ENCODE peak calls at places on chromosomes 4 and X, in seven cellular contexts. K, C, B, I, E, V and O are unnamed samples.
A peak's percentile ranks its signal among the peaks of the same experiment; 100 is the strongest.

GRCh38 chr4:127139788-127140286 is 492.9 kb upstream of the INTU start:
- DNase-seq in I (no peak), V (no peak), K (no peak), B (no peak), C (no peak), E (no peak), O (no peak)

GRCh38 chr4:82431026-82431745 is 796 bp downstream of the ENOPH1 start:
- DNase-seq in E (peak; percentile 57), B (no peak), K (no peak), V (no peak), C (peak; percentile 40), I (peak; percentile 64), O (peak; percentile 71)

GRCh38 chr4:137253949-137254348 is 278.3 kb downstream of the PCDH18 start:
- DNase-seq in V (no peak), I (no peak), B (peak; percentile 22), C (no peak), E (no peak), K (no peak), O (no peak)

GRCh38 chr4:153465922-153466636 is at the start of gene TMEM131L:
- DNase-seq in B (no peak), C (peak; percentile 78), E (peak; percentile 60), I (peak; percentile 70), K (no peak), V (peak; percentile 67), O (peak; percentile 83)

GRCh38 chrX:149641832-149642231 is 10.2 kb upstream of the TMEM185A start:
- DNase-seq in B (no peak), C (no peak), E (no peak), V (no peak), K (no peak), I (no peak), O (no peak)

GRCh38 chr4:112717856-112718255 is 80.9 kb downstream of the LARP7 start:
- DNase-seq in V (no peak), C (no peak), I (no peak), B (no peak), K (no peak), E (no peak), O (no peak)

GRCh38 chr4:7224878-7225533 is 32.7 kb downstream of the SORCS2 start:
- DNase-seq in K (no peak), V (no peak), B (no peak), I (no peak), C (no peak), E (no peak), O (no peak)

GRCh38 chr4:89929425-89930272 is 35.0 kb downstream of the MMRN1 start:
- DNase-seq in E (no peak), V (no peak), I (no peak), K (no peak), B (no peak), C (no peak), O (no peak)

GRCh38 chr4:34105311-34105710 is 2139.0 kb downstream of the ARAP2 start:
- DNase-seq in K (no peak), E (no peak), C (no peak), B (no peak), V (no peak), I (no peak), O (no peak)

GRCh38 chr4:33924239-33924638 is 2320.1 kb downstream of the ARAP2 start:
- DNase-seq in I (peak; percentile 10), V (no peak), C (no peak), E (peak; percentile 51), B (peak; percentile 9), K (no peak), O (no peak)

GRCh38 chr4:39942507-39942906 is 35.2 kb downstream of the PDS5A start:
- DNase-seq in K (no peak), E (no peak), B (no peak), V (no peak), C (no peak), I (no peak), O (no peak)

GRCh38 chr4:153962311-153963039 is 173.6 kb upstream of the SFRP2 start:
- DNase-seq in I (no peak), E (no peak), K (no peak), C (no peak), B (no peak), V (no peak), O (no peak)

GRCh38 chr4:153207561-153207960 is 3.3 kb downstream of the TRIM2 start:
- DNase-seq in K (no peak), V (no peak), C (no peak), I (no peak), B (no peak), E (peak; percentile 58), O (no peak)

GRCh38 chrX:130055103-130055502 is 55.2 kb downstream of the ELF4 start:
- DNase-seq in V (peak; percentile 27), E (no peak), B (peak; percentile 33), I (no peak), C (no peak), K (no peak), O (no peak)

GRCh38 chr4:59925290-59925689 is 1274.8 kb upstream of the ADGRL3 start:
- DNase-seq in I (no peak), B (no peak), E (no peak), V (no peak), C (no peak), K (no peak), O (no peak)

GRCh38 chr4:42391981-42392380 is 5.3 kb upstream of the SHISA3 start:
- DNase-seq in V (no peak), B (no peak), E (peak; percentile 41), I (no peak), C (no peak), K (no peak), O (no peak)

GRCh38 chrX:68693481-68694410 is 46.3 kb downstream of the STARD8 start:
- DNase-seq in V (peak; percentile 76), I (no peak), C (peak; percentile 84), E (peak; percentile 68), K (peak; percentile 35), B (no peak), O (peak; percentile 52)

GRCh38 chr4:98293089-98293887 is 32.1 kb downstream of the RAP1GDS1 start:
- DNase-seq in K (no peak), V (no peak), B (no peak), E (no peak), I (no peak), C (no peak), O (no peak)

GRCh38 chr4:112514079-112514448 is 1.9 kb downstream of the NEUROG2 start:
- DNase-seq in E (no peak), V (no peak), B (no peak), I (no peak), C (no peak), K (no peak), O (no peak)

GRCh38 chr4:80184791-80185756 is 12.2 kb upstream of the PRDM8 start:
- DNase-seq in E (no peak), B (no peak), V (peak; percentile 28), C (no peak), K (no peak), I (no peak), O (peak; percentile 56)

GRCh38 chrX:134999469-134999868 is 8.7 kb downstream of the SMIM10 start:
- DNase-seq in K (no peak), B (no peak), C (no peak), E (no peak), V (no peak), I (no peak), O (no peak)

DNA sequence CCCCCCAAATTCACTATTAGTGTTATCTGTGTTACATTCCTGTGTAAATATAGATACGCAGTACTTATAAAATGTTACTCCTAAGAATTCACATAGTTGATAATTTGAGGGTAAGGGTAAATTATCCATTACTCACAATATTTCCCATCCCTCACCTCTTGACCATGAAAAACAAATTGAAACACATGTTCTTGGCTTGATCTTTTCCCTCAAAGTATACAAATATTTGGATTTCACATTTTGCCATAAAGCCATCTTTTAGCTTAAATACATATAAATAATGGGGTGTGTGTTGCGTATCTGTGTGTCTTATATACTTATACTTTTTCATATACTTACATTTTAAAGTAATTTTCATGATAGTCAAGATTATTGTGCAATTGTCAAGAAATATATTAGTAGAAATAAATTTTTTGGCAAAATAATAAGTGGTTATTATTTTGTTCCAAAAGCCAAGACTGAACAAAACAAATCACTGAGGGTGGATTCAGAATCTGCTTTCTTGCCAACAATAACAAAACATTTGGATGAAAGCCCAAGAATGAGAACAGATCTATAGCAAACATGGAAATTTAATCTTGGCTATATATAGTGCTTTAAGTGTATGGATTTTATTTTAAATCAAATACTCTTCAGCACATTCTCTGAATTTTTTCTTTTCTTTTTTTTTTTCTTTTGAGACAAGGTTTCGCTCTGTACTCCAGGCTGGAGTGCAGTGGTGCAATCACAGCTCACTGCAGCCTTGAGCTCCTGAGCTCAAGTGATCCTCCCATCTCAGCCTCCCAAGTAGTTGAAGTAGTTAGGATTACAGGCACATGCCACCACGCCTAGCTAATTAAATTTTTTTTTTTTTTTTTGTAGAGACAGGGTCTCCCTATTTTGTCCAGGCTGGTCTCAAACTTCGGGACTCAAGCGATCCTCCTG is 48.5 kb upstream of the PRSS48 start:
- DNase-seq in B (no peak), C (no peak), I (no peak), K (no peak), V (no peak), E (no peak), O (no peak)
- H3K4me3 ChIP-seq in B (no peak overlapping the region), C (no peak overlapping the region), I (no peak overlapping the region), K (peak overlapping the region; percentile 56), V (peak overlapping the region; percentile 49), E (no peak overlapping the region), O (no peak overlapping the region)

DNA sequence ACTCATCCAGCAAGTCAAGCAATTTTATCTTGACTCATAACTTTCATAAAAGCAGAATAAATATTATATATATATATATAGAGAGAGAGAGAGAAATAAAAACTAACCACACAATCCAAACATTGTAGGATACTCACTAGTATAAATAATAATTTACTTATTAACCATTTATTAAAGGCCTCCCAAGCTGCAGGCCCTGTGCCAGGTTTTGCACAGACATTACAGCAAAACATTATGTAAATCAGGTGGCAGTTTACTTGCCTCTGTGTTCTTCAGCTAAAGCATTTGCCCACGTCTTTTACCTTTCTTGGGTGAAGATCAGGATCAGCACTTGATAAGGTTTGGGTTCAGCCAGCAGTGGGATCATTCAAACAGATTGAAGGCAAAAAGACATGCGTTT is 75.6 kb downstream of the CLDN22 start:
- DNase-seq in C (no peak), E (no peak), I (no peak), V (no peak), B (no peak), K (no peak), O (no peak)
- H3K36me3 ChIP-seq in C (peaks cover 8% of the 10 kb centered on the region), E (peaks cover 6% of the 10 kb centered on the region), I (no peaks in the 10 kb centered on the region), V (peaks cover 30% of the 10 kb centered on the region), B (peaks cover 3% of the 10 kb centered on the region), K (peaks cover 18% of the 10 kb centered on the region), O (no peaks in the 10 kb centered on the region)

GRCh38 chr4:143558823-143559756 is 45.6 kb downstream of the SMARCA5 start:
- DNase-seq in C (peak; percentile 80), B (peak; percentile 13), K (no peak), V (peak; percentile 44), I (peak; percentile 63), E (peak; percentile 85), O (peak; percentile 82)
- H3K4me3 ChIP-seq in C (peak overlapping the region; percentile 42), B (peak overlapping the region; percentile 61), K (peak overlapping the region; percentile 76), V (peak overlapping the region; percentile 56), I (peak overlapping the region; percentile 75), E (peak overlapping the region; percentile 47), O (peak overlapping the region; percentile 55)

DNA sequence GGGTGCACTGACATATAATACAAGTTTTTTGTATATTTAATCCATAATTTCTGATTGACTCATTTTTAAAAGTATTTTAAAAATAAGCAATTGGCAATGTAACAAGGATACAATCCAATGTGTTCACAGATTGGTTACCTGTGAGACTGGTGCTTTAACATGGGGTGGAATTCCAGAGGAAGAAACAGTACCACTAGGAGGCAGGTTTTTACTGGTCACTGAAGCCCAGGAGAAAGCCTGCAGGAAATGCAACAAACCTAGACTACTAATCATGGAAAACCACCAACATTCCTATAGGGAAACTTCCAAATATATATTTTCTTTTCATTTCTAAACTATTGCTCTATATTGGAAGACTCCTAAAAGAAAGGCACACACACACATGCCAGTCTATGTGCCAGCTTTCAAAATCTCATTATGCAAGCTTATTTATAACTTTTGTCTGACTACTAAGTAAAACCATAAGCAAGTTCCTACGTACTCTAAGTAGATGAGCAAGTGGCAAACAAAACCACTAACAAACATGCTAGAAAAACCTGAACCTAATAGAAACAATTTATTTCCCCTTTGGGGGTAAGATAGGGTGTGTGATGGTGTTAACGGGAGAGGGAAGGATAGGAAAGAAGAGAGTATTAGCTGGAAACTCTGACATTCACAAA is 19.2 kb downstream of the G3BP2 start:
- DNase-seq in K (no peak), E (no peak), B (no peak), I (no peak), V (no peak), C (no peak), O (no peak)
- H3K36me3 ChIP-seq in K (peaks cover 14% of the 10 kb centered on the region), E (peaks cover 4% of the 10 kb centered on the region), B (peaks cover 3% of the 10 kb centered on the region), I (peaks cover 37% of the 10 kb centered on the region), V (peaks cover 85% of the 10 kb centered on the region), C (peaks cover 94% of the 10 kb centered on the region), O (no peaks in the 10 kb centered on the region)